ENCODE peak calls at places on chromosomes 12 and 14, in six cellular contexts. S is CD8-positive, alpha-beta memory T cell; L is tibial artery; B is ovary; A is transverse colon; K is mesenchymal stem cell. I is an unnamed sample. For H3K36me3 and H3K4me1, the result is how much of the 10 kb centered on the place peaks cover.

GRCh38 chr12:96274331-96274730 is 80.2 kb downstream of the ELK3 start:
- DNase-seq in B (no peak), L (no peak), K (peak), A (no peak), S (no peak), I (no peak)

GRCh38 chr12:4032906-4033628 is 159.9 kb upstream of the PARP11 start:
- DNase-seq in A (no peak), S (no peak), K (peak), B (no peak), L (peak), I (no peak)

GRCh38 chr12:110689601-110690430 is 901 bp upstream of the HVCN1 start:
- DNase-seq in A (peak), L (no peak), B (no peak), K (no peak), S (peak), I (peak)

GRCh38 chr12:3827301-3828000 is 45.7 kb downstream of the PARP11 start:
- DNase-seq in K (no peak), L (no peak), B (no peak), S (no peak), A (no peak), I (no peak)

GRCh38 chr12:125509195-125509594 is 444.0 kb downstream of the AACS start:
- DNase-seq in B (no peak), S (no peak), L (no peak), A (no peak), K (no peak), I (no peak)

GRCh38 chr12:67909091-67909531 is 80.1 kb upstream of the IFNG-AS1 start:
- DNase-seq in L (no peak), A (no peak), S (no peak), K (peak), B (no peak), I (no peak)

GRCh38 chr14:86532219-86532618 is 1002.3 kb downstream of the FLRT2 start:
- DNase-seq in A (no peak), K (no peak), B (no peak), L (no peak), S (no peak), I (no peak)

GRCh38 chr14:36451346-36452065 is 68.5 kb downstream of the NKX2-1 start:
- DNase-seq in B (no peak), L (no peak), K (no peak), A (no peak), S (no peak), I (no peak)

GRCh38 chr12:24649634-24650033 is 299.3 kb downstream of the BCAT1 start:
- DNase-seq in L (no peak), K (no peak), A (no peak), B (no peak), S (no peak), I (no peak)

GRCh38 chr14:64612021-64612380 is 62.2 kb downstream of the PPP1R36 start:
- DNase-seq in B (no peak), A (no peak), L (no peak), S (no peak), K (peak), I (no peak)

GRCh38 chr14:74591899-74592298 is 20.1 kb downstream of the LTBP2 start:
- DNase-seq in K (no peak), B (no peak), L (no peak), A (no peak), S (no peak), I (peak)

GRCh38 chr12:31444801-31445200 is 118.9 kb upstream of the SINHCAF start:
- DNase-seq in A (no peak), L (no peak), B (no peak), K (no peak), S (no peak), I (no peak)

GRCh38 chr12:9033244-9033887 is 44.0 kb downstream of the KLRG1 start:
- DNase-seq in L (no peak), A (no peak), K (no peak), B (no peak), S (no peak), I (no peak)

GRCh38 chr12:46214668-46215429 is 54.0 kb downstream of the SLC38A1 start:
- DNase-seq in S (peak), L (no peak), K (peak), A (peak), B (no peak), I (no peak)

GRCh38 chr14:57493467-57494181 is at the start of gene CCDC198:
- DNase-seq in K (no peak), B (no peak), L (no peak), A (no peak), S (no peak), I (no peak)

GRCh38 chr12:96186902-96187301 is 7.3 kb upstream of the ELK3 start:
- DNase-seq in B (no peak), A (no peak), K (no peak), S (no peak), L (no peak), I (no peak)

GRCh38 chr12:112261559-112261958 is 120.7 kb downstream of the HECTD4 start:
- DNase-seq in A (no peak), K (no peak), L (no peak), B (no peak), S (no peak), I (no peak)

GRCh38 chr14:105475916-105476845 is 1.6 kb downstream of the CRIP2 start:
- DNase-seq in S (no peak), K (peak), L (peak), A (no peak), B (peak), I (peak)

GRCh38 chr12:25249951-25250738 is 584 bp downstream of the KRAS start:
- DNase-seq in S (peak), K (peak), L (peak), A (peak), B (peak), I (peak)

GRCh38 chr12:45433441-45433868 is 217.6 kb downstream of the ANO6 start:
- DNase-seq in B (no peak), K (no peak), A (no peak), S (no peak), L (no peak), I (no peak)

GRCh38 chr14:96160913-96161310 is 43.7 kb upstream of the BDKRB2 start:
- DNase-seq in L (no peak), A (no peak), K (no peak), B (no peak), S (no peak), I (no peak)

GRCh38 chr14:96095581-96096476 is 56.7 kb downstream of the C14orf132 start:
- DNase-seq in A (no peak), K (peak), S (no peak), L (peak), B (no peak), I (peak)

GRCh38 chr14:88952901-88953300 is 128.4 kb downstream of the TTC8 start:
- DNase-seq in B (no peak), L (no peak), A (no peak), K (no peak), S (no peak), I (no peak)

GRCh38 chr12:44287545-44287944 is 451.7 kb downstream of the TMEM117 start:
- DNase-seq in S (no peak), L (no peak), K (no peak), B (no peak), A (no peak), I (no peak)

GRCh38 chr14:99792551-99793212 is 531 bp upstream of the EML1 start:
- DNase-seq in A (no peak), B (no peak), K (peak), L (no peak), S (no peak), I (peak)

GRCh38 chr12:47547077-47547476 is 158.8 kb downstream of the RPAP3 start:
- DNase-seq in K (peak), B (no peak), A (no peak), S (no peak), L (no peak), I (no peak)

GRCh38 chr12:3727877-3728632 is 24.9 kb downstream of the CRACR2A start:
- DNase-seq in L (no peak), K (peak), S (peak), B (no peak), A (no peak), I (no peak)

GRCh38 chr12:5556033-5556614 is 124.2 kb downstream of the NTF3 start:
- DNase-seq in L (no peak), S (no peak), B (no peak), A (no peak), K (no peak), I (no peak)

GRCh38 chr14:60705100-60705499 is 19.1 kb downstream of the SIX4 start:
- DNase-seq in B (no peak), S (no peak), K (no peak), A (no peak), L (no peak), I (no peak)

GRCh38 chr12:78871566-78871965 is 7.0 kb downstream of the SYT1 start:
- DNase-seq in S (no peak), B (no peak), L (no peak), K (no peak), A (no peak), I (no peak)

GRCh38 chr12:112408621-112409020 is 784 bp downstream of the RPL6 start:
- DNase-seq in B (no peak), A (no peak), S (peak), L (no peak), K (peak), I (no peak)

GRCh38 chr14:94412671-94413638 is 24.6 kb upstream of the SERPINA1 start:
- DNase-seq in S (no peak), B (no peak), K (no peak), L (no peak), A (no peak), I (no peak)

GRCh38 chr12:53560912-53561589 is 53.8 kb upstream of the NPFF start:
- DNase-seq in K (peak), B (no peak), S (no peak), L (no peak), A (no peak), I (no peak)

GRCh38 chr12:52331833-52332232 is 10.6 kb upstream of the KRT83 start:
- DNase-seq in A (no peak), K (no peak), S (no peak), B (no peak), L (no peak), I (no peak)

GRCh38 chr14:99809376-99809775 is 16.2 kb downstream of the EML1 start:
- DNase-seq in B (peak), S (no peak), A (peak), K (peak), L (peak), I (peak)

DNA sequence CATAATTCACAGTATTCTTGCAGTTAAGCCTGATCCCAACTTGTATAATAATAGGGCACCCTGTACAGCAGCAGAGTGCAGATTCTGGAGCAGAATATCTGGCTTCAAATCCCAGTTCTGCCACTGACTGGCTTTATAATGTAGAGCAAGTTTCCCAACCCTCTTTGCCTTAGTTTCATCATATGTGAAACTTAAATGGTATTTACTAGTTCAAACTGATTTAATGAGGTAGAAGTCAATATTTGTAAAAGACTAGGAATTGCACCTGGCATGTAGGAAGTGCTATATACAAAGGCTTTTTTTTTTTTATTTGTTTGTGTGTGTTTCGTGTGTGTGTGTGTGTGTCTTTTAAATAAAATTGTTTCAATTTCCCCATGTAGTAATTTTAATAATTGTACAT is 125.9 kb downstream of the CCER1 start:
- DNase-seq in B (no peak), S (no peak), L (no peak), K (no peak), A (no peak), I (no peak)
- H3K36me3 ChIP-seq in B (under half), S (under half), L (under half), K (under half), A (under half), I (under half)

GRCh38 chr14:59317782-59318505 is 129.5 kb downstream of the DAAM1 start:
- DNase-seq in L (no peak), B (no peak), K (no peak), A (no peak), S (no peak), I (no peak)

GRCh38 chr14:59320771-59321170 is 132.3 kb downstream of the DAAM1 start:
- DNase-seq in B (no peak), K (no peak), L (no peak), A (no peak), S (no peak), I (no peak)

GRCh38 chr14:59317346-59317745 is 128.9 kb downstream of the DAAM1 start:
- DNase-seq in S (no peak), L (no peak), B (no peak), K (no peak), A (no peak), I (no peak)

GRCh38 chr14:59321184-59321952 is 132.9 kb downstream of the DAAM1 start:
- DNase-seq in L (no peak), K (peak), S (no peak), B (no peak), A (no peak), I (no peak)

DNA sequence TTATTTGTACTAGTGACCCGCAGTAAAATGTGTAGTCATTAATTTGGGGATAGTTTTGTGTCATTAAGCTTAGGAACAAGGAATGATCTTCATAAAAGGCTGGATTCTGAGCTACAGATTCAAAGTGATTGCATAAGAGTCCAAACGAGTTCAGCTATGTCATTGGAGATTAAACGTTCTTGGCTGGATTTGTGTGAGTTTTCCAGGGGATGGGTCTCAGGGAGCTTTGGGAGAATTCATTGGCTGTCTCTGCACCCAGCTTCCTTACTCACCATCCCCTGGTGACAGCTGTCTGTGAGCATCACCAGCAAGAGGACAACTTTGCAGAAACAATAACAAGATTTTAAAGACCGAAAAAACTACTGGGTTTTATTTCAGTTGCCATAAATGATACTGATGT is 130.4 kb downstream of the DAAM1 start:
- DNase-seq in B (no peak), S (no peak), A (no peak), K (no peak), L (no peak), I (no peak)
- H3K4me1 ChIP-seq in B (under half), S (under half), A (under half), K (under half), L (half or more), I (under half)

GRCh38 chr14:91323671-91324605 is 79.4 kb upstream of the GPR68 start:
- DNase-seq in B (peak), A (peak), S (peak), K (peak), L (peak), I (peak)
- H3K36me3 ChIP-seq in B (under half), A (under half), S (half or more), K (under half), L (under half), I (under half)

GRCh38 chr12:26749781-26750180 is 83.2 kb downstream of the ITPR2 start:
- DNase-seq in B (no peak), L (no peak), S (no peak), A (no peak), K (no peak), I (no peak)

GRCh38 chr12:26750531-26751171 is 82.3 kb downstream of the ITPR2 start:
- DNase-seq in S (no peak), A (no peak), K (no peak), B (no peak), L (no peak), I (no peak)

GRCh38 chr12:26746315-26746714 is 86.7 kb downstream of the ITPR2 start:
- DNase-seq in A (no peak), L (no peak), K (peak), S (no peak), B (no peak), I (no peak)

GRCh38 chr12:26748741-26749431 is 84.1 kb downstream of the ITPR2 start:
- DNase-seq in A (no peak), S (no peak), K (peak), L (no peak), B (no peak), I (no peak)

DNA sequence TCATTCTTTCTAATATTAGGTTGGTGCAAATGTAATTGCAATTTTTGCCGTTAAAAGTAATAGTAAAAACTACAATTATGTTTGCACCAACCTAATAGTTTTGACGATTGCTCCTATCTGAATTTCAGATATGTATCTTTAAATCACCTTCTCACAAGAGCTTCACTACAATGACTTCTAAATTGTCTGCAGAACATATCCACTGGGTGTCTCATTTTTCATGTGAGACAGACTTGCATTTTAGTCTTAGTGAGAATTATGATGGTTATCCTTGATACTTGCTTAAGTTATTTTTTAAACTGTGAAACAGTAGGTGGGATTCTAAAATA is 84.6 kb downstream of the ITPR2 start:
- DNase-seq in B (no peak), L (no peak), K (no peak), A (no peak), S (no peak), I (no peak)
- H3K4me1 ChIP-seq in B (under half), L (under half), K (under half), A (under half), S (under half), I (under half)

GRCh38 chr14:52000019-52000582 is 10.8 kb downstream of the RTRAF start:
- DNase-seq in A (no peak), S (no peak), B (no peak), K (no peak), L (no peak), I (no peak)

GRCh38 chr14:51998348-51998747 is 9.0 kb downstream of the RTRAF start:
- DNase-seq in K (no peak), L (no peak), S (no peak), A (no peak), B (no peak), I (no peak)

GRCh38 chr14:51999084-51999483 is 9.7 kb downstream of the RTRAF start:
- DNase-seq in B (no peak), L (no peak), A (no peak), S (no peak), K (no peak), I (no peak)

GRCh38 chr14:51993274-51993673 is 3.9 kb downstream of the RTRAF start:
- DNase-seq in S (no peak), L (no peak), K (no peak), B (no peak), A (no peak), I (no peak)

GRCh38 chr14:51996148-51996746 is 6.9 kb downstream of the RTRAF start:
- DNase-seq in S (no peak), A (no peak), L (no peak), K (peak), B (no peak), I (no peak)
- H3K36me3 ChIP-seq in S (half or more), A (half or more), L (under half), K (under half), B (under half), I (half or more)

GRCh38 chr12:57145460-57146059 is 1.9 kb downstream of the LRP1-AS start:
- DNase-seq in B (no peak), A (no peak), L (no peak), S (no peak), K (no peak), I (no peak)

GRCh38 chr12:57146092-57146491 is 1.3 kb downstream of the LRP1-AS start:
- DNase-seq in K (no peak), A (no peak), L (no peak), B (no peak), S (no peak), I (no peak)

GRCh38 chr12:57148469-57149308 is 1.3 kb upstream of the LRP1-AS start:
- DNase-seq in S (no peak), K (peak), L (peak), A (peak), B (peak), I (peak)

GRCh38 chr12:57147641-57147944 is 174 bp upstream of the LRP1-AS start:
- DNase-seq in A (no peak), B (no peak), S (no peak), K (peak), L (peak), I (no peak)

DNA sequence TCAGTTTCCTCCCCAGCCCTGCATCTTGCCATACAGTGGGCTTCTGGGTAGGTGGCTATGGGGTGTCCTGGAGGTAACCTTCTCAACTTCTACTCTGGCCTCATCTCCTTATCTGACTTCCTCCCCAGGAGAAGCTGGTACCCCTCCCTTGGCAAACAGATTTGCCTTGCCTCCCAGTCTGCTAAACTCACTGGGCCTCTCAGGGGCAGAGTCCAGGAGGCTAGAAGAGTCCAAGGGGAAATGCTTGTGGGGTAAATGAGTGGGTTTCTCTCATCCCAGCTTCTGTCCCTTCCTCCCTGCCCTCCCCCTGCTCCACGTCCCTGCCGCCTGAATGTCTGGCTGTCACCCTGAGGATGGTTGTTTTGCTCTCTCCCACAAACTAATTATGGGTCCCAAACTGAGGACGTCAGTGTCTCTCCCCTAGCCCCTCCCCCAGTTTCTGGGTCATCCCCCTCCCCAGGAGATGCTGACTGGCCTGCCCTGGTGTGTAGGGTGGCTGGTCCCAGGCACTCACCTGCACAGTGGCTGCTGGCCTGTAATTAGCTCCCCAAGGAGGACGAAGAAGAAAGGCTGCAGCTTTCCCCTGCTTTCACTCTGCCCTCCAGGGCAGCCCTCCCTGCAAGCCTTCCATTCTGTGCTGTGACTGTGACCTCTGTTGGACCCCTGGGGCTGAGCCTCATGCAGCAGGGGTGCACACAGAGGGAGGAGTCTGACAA is at the start of gene LRP1-AS:
- DNase-seq in K (no peak), L (no peak), A (peak), B (no peak), S (no peak), I (no peak)
- H3K4me1 ChIP-seq in K (half or more), L (half or more), A (half or more), B (half or more), S (under half), I (under half)

GRCh38 chr12:123608192-123608591 is 6.3 kb downstream of the DDX55 start:
- DNase-seq in A (no peak), S (no peak), K (no peak), L (no peak), B (no peak), I (no peak)
- H3K36me3 ChIP-seq in A (under half), S (half or more), K (half or more), L (half or more), B (under half), I (under half)